ENCODE peak calls at places on chromosomes 5 and 9, in four cellular contexts. E, A, V and D are unnamed samples.

GRCh38 chr5:115773010-115773580 is 43.4 kb downstream of the CDO1 start:
- DNase-seq in A (no peak), E (no peak), V (no peak), D (no peak)

GRCh38 chr9:135791431-135792267 is 89.7 kb downstream of the KCNT1 start:
- DNase-seq in A (no peak), V (no peak), E (no peak), D (no peak)

GRCh38 chr5:132566657-132567056 is 9.9 kb downstream of the RAD50 start:
- DNase-seq in V (no peak), A (no peak), E (no peak), D (no peak)

GRCh38 chr5:145925353-145925752 is 11.0 kb upstream of the SH3RF2 start:
- DNase-seq in A (no peak), V (no peak), E (no peak), D (no peak)

GRCh38 chr5:132009706-132010405 is 1.6 kb downstream of the ACSL6 start:
- DNase-seq in V (no peak), E (no peak), A (peak; percentile 3), D (peak; percentile 30)

GRCh38 chr9:136159851-136160250 is 41.2 kb upstream of the TMEM250 start:
- DNase-seq in A (no peak), V (no peak), E (no peak), D (no peak)

GRCh38 chr9:88746744-88747398 is 211.9 kb downstream of the NXNL2 start:
- DNase-seq in A (no peak), E (no peak), V (no peak), D (no peak)

GRCh38 chr9:15935661-15936315 is 382.9 kb downstream of the CCDC171 start:
- DNase-seq in A (no peak), E (no peak), V (no peak), D (no peak)

GRCh38 chr9:16143310-16143709 is 590.5 kb downstream of the CCDC171 start:
- DNase-seq in V (no peak), A (no peak), E (no peak), D (no peak)

GRCh38 chr9:114303977-114304376 is 18.9 kb upstream of the ORM1 start:
- DNase-seq in A (peak; percentile 6), V (no peak), E (no peak), D (no peak)

GRCh38 chr5:1897816-1898450 is 15.2 kb upstream of the IRX4 start:
- DNase-seq in V (no peak), E (no peak), A (peak; percentile 33), D (no peak)

GRCh38 chr5:104800440-104801048 is 1238.0 kb upstream of the NUDT12 start:
- DNase-seq in E (no peak), A (no peak), V (peak; percentile 15), D (no peak)
- TF ChIP-seq CTCF in E (no peak), A (no peak), V (peak; percentile 49), D (no peak)

GRCh38 chr9:859251-859650 is 17.8 kb downstream of the DMRT1 start:
- DNase-seq in V (no peak), E (no peak), A (no peak), D (no peak)

DNA sequence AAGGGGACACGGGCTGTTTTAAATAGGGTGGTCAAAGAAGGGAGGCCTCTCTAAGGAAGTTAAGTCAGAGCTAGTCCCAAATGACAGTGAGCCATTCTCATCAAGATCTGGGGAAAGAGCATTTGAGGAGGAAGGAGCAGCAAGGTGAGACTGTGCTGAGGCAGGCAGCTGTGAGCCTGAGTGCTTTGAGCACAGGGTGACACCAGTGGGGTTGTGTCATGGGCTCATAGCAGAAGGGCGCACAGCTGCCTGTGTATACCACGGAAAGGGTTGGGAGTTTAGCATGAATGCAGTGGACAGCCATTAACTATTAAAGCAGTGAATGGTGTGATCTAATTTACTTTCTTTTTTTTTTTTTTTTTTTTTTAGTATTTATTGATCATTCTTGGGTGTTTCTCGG is 19.2 kb downstream of the DMRT1 start:
- DNase-seq in E (no peak), V (no peak), A (no peak), D (no peak)
- TF ChIP-seq CTCF in E (no peak), V (no peak), A (no peak), D (no peak)

DNA sequence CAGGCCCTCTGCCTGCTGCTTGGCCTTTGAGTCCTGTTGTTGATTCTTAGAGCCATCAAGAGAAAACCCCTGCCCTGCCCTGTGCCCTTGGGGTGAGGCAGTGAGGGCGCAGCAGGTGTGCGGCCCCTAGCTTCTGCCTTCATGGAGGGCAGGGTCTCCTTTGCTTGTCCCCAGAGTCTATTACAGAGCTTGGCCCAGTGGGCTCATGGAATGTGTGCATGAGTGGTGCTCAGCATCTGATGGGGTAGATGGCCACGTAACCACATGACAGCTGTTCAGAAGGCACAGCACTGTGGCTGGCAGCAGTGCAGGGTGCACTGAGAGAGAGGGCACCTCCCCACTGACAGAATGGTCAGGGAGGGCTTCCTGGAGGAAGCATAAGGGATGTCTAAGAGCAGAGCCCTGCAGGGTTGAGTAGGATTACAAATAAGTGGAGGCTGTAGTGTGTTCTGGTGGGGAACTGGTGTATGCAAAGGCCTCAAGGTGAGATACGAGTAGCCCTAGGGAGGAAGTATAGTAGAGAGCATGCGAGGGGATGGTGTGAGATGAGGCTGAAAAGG is 70.8 kb downstream of the MACROH2A1 start:
- DNase-seq in A (no peak), V (no peak), E (no peak), D (no peak)
- TF ChIP-seq CTCF in A (no peak), V (no peak), E (no peak), D (no peak)

DNA sequence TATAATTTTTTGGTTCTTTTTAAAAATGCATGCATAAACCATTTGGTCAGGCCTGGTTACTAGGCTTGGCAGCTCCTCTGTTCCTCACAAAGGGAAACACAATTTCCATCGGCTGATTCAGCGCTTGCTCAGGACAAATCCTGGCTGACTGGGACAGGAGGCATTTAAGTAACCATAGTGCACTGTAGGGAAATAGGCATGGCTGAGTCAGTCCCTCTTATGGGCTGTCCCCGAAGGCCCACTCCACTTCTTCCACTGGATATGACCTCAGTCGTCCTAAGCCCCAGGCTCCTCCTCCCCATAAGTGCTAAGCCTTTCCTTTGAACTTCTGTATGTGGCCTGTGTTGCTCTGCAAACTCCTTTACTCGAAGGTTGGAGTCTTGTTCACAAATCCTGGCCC is 71.2 kb upstream of the GLIS3 start:
- DNase-seq in E (no peak), A (no peak), V (no peak), D (no peak)
- TF ChIP-seq CTCF in E (no peak), A (no peak), V (no peak), D (no peak)

GRCh38 chr5:149447373-149448367 is 68.6 kb upstream of the IL17B start:
- DNase-seq in V (no peak), E (no peak), A (no peak), D (no peak)

GRCh38 chr5:149452007-149452664 is 73.0 kb upstream of the IL17B start:
- DNase-seq in E (peak; percentile 54), V (no peak), A (peak; percentile 82), D (no peak)

GRCh38 chr5:149445739-149446369 is 66.8 kb upstream of the IL17B start:
- DNase-seq in E (peak; percentile 61), A (no peak), V (no peak), D (no peak)

GRCh38 chr5:149450199-149450598 is 71.1 kb upstream of the IL17B start:
- DNase-seq in V (no peak), E (peak; percentile 81), A (no peak), D (no peak)

DNA sequence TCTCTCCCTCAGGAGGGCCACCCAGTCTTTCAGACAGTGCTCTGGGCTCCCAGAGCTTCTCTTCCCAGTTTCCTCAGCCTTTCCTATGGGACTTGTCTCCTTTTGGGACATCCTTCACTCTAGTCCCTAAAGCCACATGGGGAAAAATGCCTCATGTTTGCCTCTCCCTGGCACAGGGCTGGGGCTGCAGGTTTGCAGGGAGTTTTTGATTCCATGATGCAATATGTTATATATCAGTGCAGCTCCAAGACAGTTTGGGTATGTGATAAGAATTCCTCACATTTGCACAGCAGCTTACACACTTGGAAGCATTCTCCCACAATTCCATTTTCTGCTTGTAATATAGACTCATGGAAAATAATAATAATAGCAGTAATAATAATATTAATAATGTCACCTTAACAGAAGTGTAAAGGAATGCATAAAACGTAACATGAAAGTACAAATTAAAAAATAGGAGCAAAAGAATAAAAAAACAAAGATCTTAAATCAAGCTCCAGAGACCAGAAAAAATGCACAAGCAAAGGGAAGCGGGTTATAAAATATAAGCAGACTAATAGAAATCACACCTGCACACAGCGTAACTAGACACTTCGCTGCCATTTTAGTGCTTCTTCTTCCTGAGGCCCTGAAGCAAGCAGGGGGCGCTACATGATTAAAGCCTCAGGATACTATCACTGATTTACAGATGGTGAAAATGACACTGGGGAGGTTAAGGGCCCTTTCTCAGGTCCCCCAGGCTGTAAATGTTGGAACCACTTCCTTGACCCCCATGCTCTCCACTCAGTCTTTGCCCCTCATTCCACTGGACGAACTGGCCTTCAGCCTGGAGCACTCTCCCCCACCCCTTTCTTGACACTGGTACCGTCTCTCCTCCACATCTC is 70.0 kb upstream of the IL17B start:
- DNase-seq in V (no peak), E (no peak), A (no peak), D (no peak)
- TF ChIP-seq CTCF in V (peak; percentile 83), E (no peak), A (no peak), D (no peak)

DNA sequence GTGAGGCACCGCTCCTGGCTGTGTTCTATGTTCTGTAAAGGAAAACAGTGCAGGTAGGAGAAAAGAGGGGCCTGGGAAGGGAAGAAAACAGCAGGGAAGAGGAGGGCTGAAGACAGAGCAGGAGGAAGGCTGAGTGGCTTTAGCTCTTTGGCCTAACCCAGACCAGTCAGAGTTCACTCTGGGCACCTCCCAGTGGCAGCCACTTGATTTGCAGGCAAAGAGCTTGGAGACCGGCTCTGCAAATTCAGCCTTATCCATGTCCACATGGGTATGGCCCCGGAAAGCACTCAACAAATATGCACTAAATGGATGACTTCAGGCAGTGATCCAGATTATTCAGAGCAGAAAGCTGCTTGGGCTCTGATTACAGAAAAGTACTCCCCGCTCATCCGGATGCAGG is 4.4 kb upstream of the RNU6ATAC start:
- DNase-seq in E (no peak), A (no peak), V (no peak), D (no peak)
- TF ChIP-seq CTCF in E (no peak), A (no peak), V (peak; percentile 62), D (no peak)

GRCh38 chr5:177111720-177112394 is 21.7 kb upstream of the NSD1 start:
- DNase-seq in A (no peak), V (peak; percentile 64), E (peak; percentile 69), D (no peak)
- TF ChIP-seq CTCF in A (peak; percentile 94), V (peak; percentile 97), E (peak; percentile 88), D (peak; percentile 98)